ENCODE peak calls at places on chromosome 10, in four cellular contexts. R is pancreas, Y is AG04450, X is osteoblast. L is an unnamed sample.
A peak's percentile ranks its signal among the peaks of the same experiment; 100 is the strongest.

GRCh38 chr10:28996947-28997551 is 291.8 kb upstream of the LYZL1 start:
- DNase-seq in R (no peak), Y (no peak), X (no peak), L (no peak)

GRCh38 chr10:58909881-58910280 is 266.6 kb upstream of the PHYHIPL start:
- DNase-seq in R (no peak), Y (no peak), X (peak; percentile 56), L (no peak)

GRCh38 chr10:132272061-132272766 is 35.5 kb downstream of the STK32C start:
- DNase-seq in R (peak; percentile 39), Y (peak; percentile 29), X (peak; percentile 90), L (no peak)

GRCh38 chr10:17375936-17376584 is 78.3 kb downstream of the ST8SIA6 start:
- DNase-seq in R (no peak), Y (no peak), X (no peak), L (peak; percentile 11)

GRCh38 chr10:23100331-23101030 is 5.1 kb downstream of the MSRB2 start:
- DNase-seq in R (no peak), Y (no peak), X (no peak), L (no peak)

GRCh38 chr10:68423522-68423921 is 16.4 kb upstream of the RUFY2 start:
- DNase-seq in R (no peak), Y (no peak), X (no peak), L (no peak)

GRCh38 chr10:4141471-4141870 is 356.5 kb upstream of the KLF6 start:
- DNase-seq in R (no peak), Y (no peak), X (peak; percentile 69), L (no peak)

GRCh38 chr10:21184984-21185383 is 287.9 kb upstream of the NEBL start:
- DNase-seq in R (no peak), Y (no peak), X (no peak), L (no peak)

GRCh38 chr10:133324198-133324792 is 12.4 kb downstream of the CALY start:
- DNase-seq in R (peak; percentile 87), Y (no peak), X (peak; percentile 90), L (peak; percentile 50)

GRCh38 chr10:80581469-80581835 is 43.8 kb downstream of the SH2D4B start:
- DNase-seq in R (no peak), Y (no peak), X (no peak), L (no peak)

GRCh38 chr10:70053896-70054641 is 1.4 kb downstream of the MACROH2A2 start:
- DNase-seq in R (peak; percentile 47), Y (no peak), X (no peak), L (no peak)

GRCh38 chr10:91415816-91416215 is 5.7 kb downstream of the HECTD2 start:
- DNase-seq in R (no peak), Y (no peak), X (no peak), L (no peak)

DNA sequence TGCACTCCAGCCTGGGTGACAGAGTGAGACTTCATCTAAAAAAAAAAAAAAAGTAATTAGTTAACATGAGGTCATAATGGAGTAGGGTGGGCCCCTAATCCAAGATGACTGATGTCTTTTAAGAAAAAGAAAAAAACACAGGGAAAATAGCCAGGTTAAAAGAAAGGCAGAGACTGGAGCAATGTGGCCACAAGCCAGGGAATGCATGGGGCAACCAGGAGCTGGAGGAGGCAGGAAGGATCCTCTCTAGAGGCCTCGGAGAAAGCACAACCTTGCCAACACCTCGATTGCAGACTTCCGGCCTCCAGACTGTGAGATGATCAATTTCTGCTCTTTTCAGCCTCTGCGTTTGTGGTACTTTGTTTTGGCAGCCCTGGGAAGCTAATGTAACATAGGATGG is 121.5 kb downstream of the ITIH5 start:
- DNase-seq in R (no peak), Y (no peak), X (no peak), L (no peak)
- H3K27ac ChIP-seq in R (no peak overlapping the region), Y (no peak overlapping the region), X (no peak overlapping the region), L (no peak overlapping the region)

DNA sequence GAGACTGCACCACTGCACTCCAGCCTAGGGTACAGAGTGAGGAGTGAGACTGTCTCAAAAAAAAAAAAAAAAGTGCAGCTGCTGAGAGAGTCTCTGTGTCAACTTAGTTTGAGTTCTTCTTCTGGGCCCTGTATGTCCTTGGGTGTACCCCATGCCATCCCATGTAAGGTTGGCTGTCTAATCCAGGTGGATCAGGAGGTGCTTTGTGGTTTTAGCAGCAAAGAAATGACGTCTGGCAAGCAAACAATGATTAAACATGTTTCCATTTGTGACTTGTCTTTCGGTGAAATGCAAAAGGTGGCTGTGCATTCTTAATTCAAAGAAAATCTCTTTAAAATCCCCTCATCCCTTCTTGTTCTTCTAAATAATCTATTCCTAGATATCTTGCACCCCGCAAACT is 255.9 kb downstream of the ANKRD30A start:
- DNase-seq in R (no peak), Y (no peak), X (no peak), L (no peak)
- H3K9me3 ChIP-seq in R (no peaks in the 10 kb centered on the region), Y (peaks cover 34% of the 10 kb centered on the region), X (no peaks in the 10 kb centered on the region), L (peaks cover 10% of the 10 kb centered on the region)

GRCh38 chr10:96025566-96025965 is 17.8 kb upstream of the CCNJ start:
- DNase-seq in R (no peak), Y (no peak), X (no peak), L (no peak)
- TF ChIP-seq CTCF in R (no peak), Y (peak; percentile 25), X (peak; percentile 28), L (no peak)

GRCh38 chr10:2949948-2950354 is 117.4 kb upstream of the PFKP start:
- DNase-seq in R (no peak), Y (no peak), X (no peak), L (no peak)

GRCh38 chr10:2948127-2948854 is 119.1 kb upstream of the PFKP start:
- DNase-seq in R (no peak), Y (no peak), X (no peak), L (no peak)

GRCh38 chr10:2950546-2950945 is 116.8 kb upstream of the PFKP start:
- DNase-seq in R (no peak), Y (no peak), X (no peak), L (no peak)

GRCh38 chr10:2951235-2951835 is 116.0 kb upstream of the PFKP start:
- DNase-seq in R (no peak), Y (no peak), X (no peak), L (no peak)

DNA sequence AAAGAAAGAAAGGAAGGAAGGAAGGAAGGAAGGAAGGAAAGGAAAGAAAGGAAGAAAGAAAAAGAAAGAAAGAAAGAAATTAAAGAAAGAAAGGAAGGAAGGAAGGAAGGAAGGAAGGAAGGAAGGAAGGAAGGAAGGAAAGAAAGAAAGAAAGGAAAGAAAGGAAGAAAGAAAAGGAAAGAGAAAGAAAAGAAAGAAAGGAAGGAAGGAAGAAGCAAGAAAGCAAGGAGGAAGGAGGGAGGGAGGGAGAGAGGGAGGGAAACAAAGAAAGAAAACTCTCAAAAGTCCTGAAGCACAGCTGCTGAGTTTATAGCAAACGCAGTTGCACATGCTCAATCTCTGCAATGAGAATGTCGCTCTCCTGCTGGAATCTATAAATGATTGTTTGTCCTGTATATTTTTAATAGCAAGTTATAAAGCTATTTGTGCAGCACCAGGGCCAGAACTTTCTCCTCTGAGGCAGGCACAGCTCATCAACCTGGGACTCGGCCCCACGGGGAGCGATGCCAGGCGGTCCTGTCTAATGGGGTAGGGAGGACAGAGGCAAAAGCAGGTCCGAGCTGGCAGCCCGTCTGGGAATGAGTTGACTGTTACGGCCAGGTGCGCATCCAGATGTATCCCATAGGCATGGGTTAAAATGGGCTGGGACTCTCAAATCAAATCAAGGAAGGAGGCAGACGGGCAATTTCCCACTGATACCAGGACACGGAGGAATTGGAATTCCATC is 118.0 kb upstream of the PFKP start:
- DNase-seq in R (no peak), Y (no peak), X (no peak), L (no peak)
- H3K27ac ChIP-seq in R (no peak overlapping the region), Y (no peak overlapping the region), X (no peak overlapping the region), L (no peak overlapping the region)

DNA sequence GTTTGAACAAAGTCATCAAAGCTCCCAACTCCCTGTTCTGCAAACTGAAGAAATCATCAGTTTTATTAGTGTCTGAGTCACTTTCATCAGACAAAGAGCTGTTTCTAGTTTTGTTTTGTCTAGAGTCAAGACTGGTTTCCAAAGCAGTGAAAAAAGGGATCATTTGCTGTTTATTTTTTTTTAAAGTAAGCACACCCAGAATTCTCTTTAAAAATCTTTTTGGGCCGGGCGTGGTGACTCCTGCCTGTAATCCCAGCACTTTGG is 972.0 kb upstream of the CELF2 start:
- DNase-seq in R (no peak), Y (no peak), X (no peak), L (no peak)
- H3K9me3 ChIP-seq in R (no peaks in the 10 kb centered on the region), Y (no peaks in the 10 kb centered on the region), X (no peaks in the 10 kb centered on the region), L (no peaks in the 10 kb centered on the region)

DNA sequence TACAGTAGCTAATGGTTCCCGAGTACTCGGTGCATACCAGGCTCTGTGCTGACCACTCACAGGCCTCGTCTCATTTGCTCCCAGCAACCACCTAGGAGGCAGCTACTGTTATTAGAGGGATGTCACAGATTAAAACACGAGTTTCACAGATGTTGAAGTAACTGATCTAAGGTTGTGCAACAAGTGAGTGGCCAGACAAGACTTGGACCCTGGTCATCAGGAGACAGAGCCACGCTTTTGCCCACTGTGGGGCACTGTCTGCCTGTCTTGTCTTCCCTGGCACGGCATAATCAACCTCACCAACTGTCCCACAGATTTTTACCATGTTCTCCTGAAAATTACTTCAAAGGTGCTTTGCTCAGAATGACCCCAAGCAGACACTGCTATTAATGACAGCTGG is 111.6 kb upstream of the HABP2 start:
- DNase-seq in R (no peak), Y (no peak), X (no peak), L (no peak)
- TF ChIP-seq CTCF in R (no peak), Y (no peak), X (peak; percentile 37), L (no peak)

GRCh38 chr10:100908378-100908777 is 4.4 kb upstream of the SLF2 start:
- DNase-seq in R (no peak), Y (no peak), X (no peak), L (no peak)

GRCh38 chr10:100912013-100912608 is 652 bp upstream of the SLF2 start:
- DNase-seq in R (no peak), Y (no peak), X (no peak), L (no peak)

GRCh38 chr10:100907773-100908172 is 5.0 kb upstream of the SLF2 start:
- DNase-seq in R (no peak), Y (no peak), X (no peak), L (no peak)

GRCh38 chr10:100911472-100911871 is 1.3 kb upstream of the SLF2 start:
- DNase-seq in R (no peak), Y (no peak), X (no peak), L (no peak)

DNA sequence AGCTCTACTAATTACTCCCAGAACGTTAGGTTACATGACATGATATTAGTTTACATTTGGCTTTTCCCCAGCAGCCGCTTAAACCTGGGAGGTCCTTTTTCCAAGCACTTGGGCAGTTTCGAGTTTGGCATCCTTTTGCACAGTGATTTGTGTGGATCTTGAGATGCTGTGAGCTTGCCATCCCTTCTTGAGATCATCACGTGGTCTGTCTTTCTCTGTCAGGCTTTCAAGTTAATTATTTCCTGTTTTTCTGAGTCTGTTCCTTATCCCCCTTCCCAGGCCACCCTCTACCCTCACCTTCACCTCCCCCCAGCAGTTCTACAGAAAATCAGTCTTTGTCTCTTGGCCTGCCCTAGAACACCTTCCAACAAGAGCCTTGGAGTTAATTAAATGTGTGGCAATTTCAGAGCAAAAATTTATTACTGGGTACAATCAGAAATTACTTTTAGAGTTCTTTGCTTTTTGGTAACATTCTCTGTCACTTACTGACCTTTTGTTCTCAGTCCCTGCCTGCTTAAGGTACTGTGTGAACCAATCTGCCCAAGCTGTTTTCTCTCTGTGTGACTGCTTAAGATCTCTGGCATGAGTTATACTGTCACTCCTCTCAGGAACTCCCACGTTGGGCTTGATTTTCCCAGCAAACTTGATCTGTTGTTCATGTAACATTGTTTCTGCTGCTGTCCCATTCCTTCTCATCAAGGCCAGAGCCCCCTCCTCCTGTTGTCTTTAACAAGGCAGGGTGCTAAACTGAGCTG is 3.1 kb upstream of the SLF2 start:
- DNase-seq in R (no peak), Y (no peak), X (no peak), L (no peak)
- H3K27ac ChIP-seq in R (no peak overlapping the region), Y (no peak overlapping the region), X (no peak overlapping the region), L (no peak overlapping the region)